ENCODE peak calls at places on chromosomes 5 and 9, in five cellular contexts. S is fibroblast of lung, Z is pancreas, M is heart left ventricle, G is Panc1. W is an unnamed sample. For H3K27me3, the result is how much of the 10 kb centered on the place peaks cover.

GRCh38 chr5:55407059-55407684 is 99.4 kb downstream of the MTREX start:
- DNase-seq in S (peak), Z (no peak), M (no peak), G (peak), W (peak)

GRCh38 chr9:16868706-16869105 is 1.8 kb downstream of the BNC2 start:
- DNase-seq in S (peak), Z (no peak), M (no peak), G (no peak), W (no peak)

GRCh38 chr5:98259595-98259994 is 513.9 kb upstream of the RGMB start:
- DNase-seq in S (no peak), Z (peak), M (no peak), G (no peak), W (no peak)

GRCh38 chr9:16262467-16263261 is 607.8 kb downstream of the BNC2 start:
- DNase-seq in S (peak), Z (no peak), M (no peak), G (no peak), W (no peak)

GRCh38 chr5:139985733-139986132 is 57.4 kb downstream of the NRG2 start:
- DNase-seq in S (peak), Z (no peak), M (peak), G (peak), W (peak)

GRCh38 chr9:101586651-101587050 is 8.1 kb downstream of the PPP3R2 start:
- DNase-seq in S (no peak), Z (no peak), M (no peak), G (no peak), W (no peak)

GRCh38 chr5:130032807-130033206 is 128.5 kb downstream of the CHSY3 start:
- DNase-seq in S (no peak), Z (no peak), M (peak), G (no peak), W (no peak)

GRCh38 chr9:77807295-77807694 is 159.2 kb upstream of the GNA14 start:
- DNase-seq in S (peak), Z (no peak), M (no peak), G (peak), W (peak)

GRCh38 chr5:5242056-5242455 is 101.9 kb downstream of the ADAMTS16 start:
- DNase-seq in S (no peak), Z (no peak), M (no peak), G (no peak), W (no peak)

GRCh38 chr5:72539726-72540125 is 32.5 kb upstream of the ZNF366 start:
- DNase-seq in S (no peak), Z (no peak), M (no peak), G (no peak), W (no peak)

GRCh38 chr5:173746050-173746449 is 129.6 kb upstream of the BOD1 start:
- DNase-seq in S (peak), Z (no peak), M (no peak), G (no peak), W (no peak)

GRCh38 chr9:35789541-35789940 is 1.9 kb upstream of the NPR2 start:
- DNase-seq in S (no peak), Z (no peak), M (no peak), G (no peak), W (no peak)

GRCh38 chr5:169702726-169703481 is 65.8 kb downstream of the DOCK2 start:
- DNase-seq in S (no peak), Z (no peak), M (no peak), G (no peak), W (no peak)

GRCh38 chr5:473344-474192 is 30.6 kb downstream of the EXOC3 start:
- DNase-seq in S (peak), Z (peak), M (peak), G (no peak), W (no peak)

GRCh38 chr5:151937851-151938250 is 13.2 kb upstream of the GLRA1 start:
- DNase-seq in S (no peak), Z (no peak), M (no peak), G (no peak), W (no peak)

GRCh38 chr9:86308687-86309086 is 26.3 kb upstream of the ISCA1 start:
- DNase-seq in S (peak), Z (no peak), M (no peak), G (no peak), W (no peak)

GRCh38 chr9:86700601-86701000 is 246.7 kb downstream of the GAS1 start:
- DNase-seq in S (peak), Z (peak), M (peak), G (no peak), W (no peak)

GRCh38 chr5:35240892-35241291 is 10.6 kb upstream of the PRLR start:
- DNase-seq in S (no peak), Z (no peak), M (no peak), G (no peak), W (no peak)
- H3K27me3 ChIP-seq in S (under half), Z (under half), M (under half), G (under half), W (under half)

DNA sequence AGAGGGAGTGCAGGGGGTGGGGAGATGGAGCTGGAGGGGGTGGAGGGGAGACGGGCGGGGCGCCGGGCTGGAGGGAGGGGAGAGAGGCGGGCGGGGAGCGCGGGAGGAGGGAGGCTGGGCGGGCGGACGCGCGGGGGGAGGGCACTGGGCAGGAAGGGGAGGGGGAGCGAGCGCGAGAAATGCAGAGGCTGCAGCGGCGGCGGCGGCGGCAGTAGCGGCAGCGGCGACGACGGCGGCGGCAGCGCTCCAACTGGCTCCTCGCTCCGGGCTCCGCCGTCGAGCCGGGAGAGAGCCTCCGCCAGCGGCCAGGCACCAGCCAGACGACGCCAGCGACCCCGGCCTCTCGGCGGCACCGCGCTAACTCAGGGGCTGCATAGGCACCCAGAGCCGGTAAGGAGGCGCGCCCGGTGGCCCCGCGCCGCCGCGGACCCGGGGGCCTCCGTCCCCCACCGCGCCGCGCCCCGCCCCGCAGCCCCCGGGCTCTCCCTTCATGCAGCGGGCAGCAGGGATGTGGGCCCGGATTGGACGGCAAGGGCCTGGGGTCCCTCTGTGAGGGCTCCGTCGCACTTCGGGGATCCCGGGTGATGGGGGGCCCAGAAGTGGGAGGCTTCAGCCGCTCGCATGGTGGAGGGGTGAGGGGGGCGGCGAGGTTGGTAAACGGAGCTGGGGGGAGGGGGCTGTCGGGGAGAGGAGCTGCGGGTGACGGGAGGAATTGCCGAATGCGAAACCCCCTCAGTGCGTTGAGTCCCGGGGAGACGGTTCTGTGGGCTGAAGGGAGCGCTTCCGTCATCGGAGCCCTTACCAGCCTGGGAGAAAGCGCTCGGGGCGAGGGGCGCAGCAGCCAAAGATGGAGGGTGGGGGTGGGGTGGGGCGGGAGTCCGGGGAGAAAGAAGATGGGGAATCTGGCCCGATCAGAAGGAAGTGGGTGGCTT is at the start of gene BASP1:
- DNase-seq in S (peak), Z (peak), M (peak), G (no peak), W (peak)
- H3K27me3 ChIP-seq in S (under half), Z (under half), M (under half), G (under half), W (under half)

GRCh38 chr9:36900136-36900855 is 133.8 kb downstream of the PAX5 start:
- DNase-seq in S (no peak), Z (no peak), M (no peak), G (no peak), W (no peak)
- H3K27me3 ChIP-seq in S (under half), Z (under half), M (under half), G (under half), W (under half)

GRCh38 chr9:135284386-135285134 is 195.0 kb upstream of the PPP1R26 start:
- DNase-seq in S (no peak), Z (no peak), M (no peak), G (no peak), W (no peak)
- H3K27me3 ChIP-seq in S (under half), Z (under half), M (under half), G (under half), W (under half)

DNA sequence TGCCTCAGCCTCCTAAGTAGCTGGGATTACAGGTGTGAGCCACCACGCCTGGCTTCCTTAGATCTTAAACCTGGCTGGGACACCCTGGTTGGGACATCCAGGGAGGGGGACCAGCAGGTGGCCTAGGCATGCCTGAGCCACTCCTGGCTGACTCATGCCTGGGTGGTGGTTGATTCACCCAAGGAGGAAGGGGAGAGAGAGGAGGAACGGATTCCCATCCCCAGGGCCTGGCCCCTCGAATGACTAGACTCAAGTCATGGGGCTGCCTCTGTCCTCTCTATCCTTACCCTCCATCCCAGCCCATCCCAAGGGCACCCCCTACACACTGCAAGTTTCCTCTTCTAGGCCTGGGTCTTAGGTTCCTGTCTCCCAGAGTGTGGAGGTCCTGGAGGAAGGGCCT is 12.7 kb downstream of the EEIG1 start:
- DNase-seq in S (peak), Z (peak), M (peak), G (peak), W (no peak)
- H3K27me3 ChIP-seq in S (under half), Z (under half), M (under half), G (under half), W (under half)

GRCh38 chr9:126516936-126517750 is 96.6 kb upstream of the LMX1B start:
- DNase-seq in S (peak), Z (no peak), M (peak), G (no peak), W (peak)
- H3K27me3 ChIP-seq in S (under half), Z (under half), M (under half), G (under half), W (under half)

DNA sequence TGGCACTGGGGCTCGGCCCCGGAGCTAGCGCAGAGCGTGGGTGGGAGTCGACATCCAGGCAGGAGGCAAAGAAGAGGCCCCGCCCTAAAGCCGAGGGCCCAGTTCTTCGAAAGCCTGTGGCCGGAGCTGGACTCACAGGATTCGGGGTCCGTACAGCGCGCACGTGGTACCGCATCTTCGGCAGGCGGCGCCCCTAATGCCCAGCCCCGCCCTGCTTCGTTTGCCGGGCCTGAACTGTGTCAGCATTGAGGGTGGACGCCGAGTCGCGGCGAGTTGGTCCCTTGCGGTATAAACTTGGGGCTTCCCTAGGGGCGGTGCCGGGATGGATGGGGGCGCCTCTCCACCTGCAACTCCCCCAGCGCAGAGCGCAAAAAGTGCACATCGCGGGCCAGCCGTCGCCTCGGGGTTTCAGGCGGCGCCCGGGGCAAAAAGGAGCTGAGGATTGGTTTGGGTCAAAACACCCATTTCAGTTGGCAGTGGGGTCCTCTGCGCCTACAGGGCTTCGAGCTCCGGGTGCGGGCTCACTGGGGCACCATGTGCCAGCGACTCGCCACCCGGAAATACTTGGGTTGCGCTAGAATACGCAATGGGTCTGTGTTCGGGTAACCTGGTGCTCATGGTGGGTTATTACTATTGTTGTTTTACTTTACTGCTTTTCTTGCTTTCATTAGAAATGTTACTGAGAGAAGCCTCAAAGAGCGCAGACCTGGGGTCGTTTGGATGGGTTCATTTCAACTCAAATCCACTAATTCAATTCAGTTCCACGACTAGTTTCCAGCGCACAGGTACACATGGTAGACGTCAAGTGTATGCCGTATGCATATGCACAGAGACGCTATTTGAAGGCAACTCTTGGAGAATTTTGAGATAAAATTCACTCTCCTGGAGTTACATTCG is 3.9 kb upstream of the PAX5 start:
- DNase-seq in S (peak), Z (peak), M (no peak), G (no peak), W (no peak)
- H3K27me3 ChIP-seq in S (half or more), Z (under half), M (half or more), G (under half), W (half or more)

DNA sequence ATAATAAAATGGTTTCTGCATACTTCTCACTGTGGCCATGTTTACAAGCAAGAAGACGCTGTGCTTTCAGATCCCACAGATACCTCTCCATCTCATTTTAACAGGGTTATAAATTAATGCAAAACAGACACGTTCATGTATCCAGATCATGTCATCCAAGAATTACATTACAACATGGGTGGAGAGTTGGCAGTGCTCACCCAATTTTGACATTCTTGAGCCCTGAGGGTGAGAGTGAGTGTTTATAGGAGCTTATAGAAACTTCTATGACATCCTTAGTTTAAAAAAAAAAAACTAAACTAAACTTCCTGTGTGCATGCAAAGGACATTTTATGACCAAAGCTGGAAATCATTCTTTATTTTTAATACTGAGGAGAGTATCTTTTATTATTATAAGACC is 9.1 kb downstream of the PRKACG start:
- DNase-seq in S (no peak), Z (no peak), M (no peak), G (no peak), W (no peak)
- H3K27me3 ChIP-seq in S (under half), Z (under half), M (under half), G (under half), W (under half)

GRCh38 chr9:29213374-29214161 is 1640.3 kb upstream of the C9orf72 start:
- DNase-seq in S (no peak), Z (peak), M (peak), G (no peak), W (no peak)
- H3K27me3 ChIP-seq in S (under half), Z (under half), M (under half), G (under half), W (under half)